ENCODE peak calls at places on chromosome 15, in six cellular contexts. D is psoas muscle, B is A549, X is ovary, M is spleen, L is bronchial epithelial cell. G is an unnamed sample.

GRCh38 chr15:92920595-92921169 is 20.6 kb downstream of the CHD2 start:
- DNase-seq in L (peak), B (no peak), D (no peak), M (no peak), X (no peak), G (no peak)

GRCh38 chr15:74631935-74632560 is 16.4 kb downstream of the CLK3 start:
- DNase-seq in X (peak), B (peak), L (peak), M (peak), D (peak), G (peak)

GRCh38 chr15:88995449-88995848 is 82.3 kb upstream of the MFGE8 start:
- DNase-seq in D (no peak), M (no peak), B (no peak), X (no peak), L (no peak), G (no peak)

GRCh38 chr15:68739390-68740075 is 81.2 kb downstream of the ANP32A start:
- DNase-seq in X (no peak), M (no peak), B (no peak), L (no peak), D (no peak), G (no peak)

GRCh38 chr15:25233766-25234350 is 205.0 kb downstream of the UBE3A start:
- DNase-seq in X (no peak), D (no peak), B (no peak), M (no peak), L (no peak), G (no peak)

GRCh38 chr15:85563328-85563727 is 182.9 kb downstream of the AKAP13 start:
- DNase-seq in B (no peak), M (no peak), L (no peak), D (no peak), X (no peak), G (no peak)

GRCh38 chr15:76994496-76994895 is 430 bp upstream of the PSTPIP1 start:
- DNase-seq in D (no peak), M (no peak), X (peak), B (no peak), L (no peak), G (no peak)

GRCh38 chr15:43204016-43204901 is 16.6 kb downstream of the EPB42 start:
- DNase-seq in B (peak), L (peak), D (peak), X (no peak), M (no peak), G (no peak)

GRCh38 chr15:39455502-39455991 is 125.3 kb upstream of the THBS1 start:
- DNase-seq in D (no peak), B (no peak), L (peak), M (no peak), X (no peak), G (no peak)

GRCh38 chr15:69499521-69500201 is 47.0 kb downstream of the RPLP1 start:
- DNase-seq in X (no peak), B (no peak), M (no peak), D (peak), L (no peak), G (no peak)

GRCh38 chr15:75864213-75865059 is 21.2 kb downstream of the UBE2Q2 start:
- DNase-seq in X (no peak), L (no peak), M (no peak), D (no peak), B (no peak), G (no peak)

GRCh38 chr15:82909080-82909815 is 43.3 kb downstream of the HOMER2 start:
- DNase-seq in L (no peak), B (no peak), D (no peak), M (no peak), X (no peak), G (no peak)

GRCh38 chr15:89043031-89044002 is 44.9 kb upstream of the ABHD2 start:
- DNase-seq in L (no peak), D (no peak), M (no peak), B (no peak), X (no peak), G (peak)

GRCh38 chr15:48641416-48641815 is 4.1 kb downstream of the FBN1 start:
- DNase-seq in M (no peak), L (peak), X (no peak), B (no peak), D (no peak), G (no peak)

GRCh38 chr15:77083381-77084160 is 12.7 kb upstream of the TSPAN3 start:
- DNase-seq in B (peak), L (peak), D (peak), M (peak), X (peak), G (peak)

GRCh38 chr15:75059607-75060006 is 36.2 kb downstream of the PPCDC start:
- DNase-seq in M (no peak), L (no peak), D (no peak), B (no peak), X (peak), G (peak)

GRCh38 chr15:75153084-75153483 is 48.6 kb upstream of the C15orf39 start:
- DNase-seq in M (no peak), B (peak), X (no peak), D (no peak), L (peak), G (no peak)

GRCh38 chr15:70788114-70789049 is 25.0 kb upstream of the UACA start:
- DNase-seq in X (no peak), L (no peak), B (peak), M (no peak), D (no peak), G (no peak)

GRCh38 chr15:69979783-69980182 is 117.9 kb downstream of the TLE3 start:
- DNase-seq in L (no peak), D (no peak), M (peak), B (no peak), X (no peak), G (no peak)

GRCh38 chr15:63832620-63833245 is 1.0 kb downstream of the HERC1 start:
- DNase-seq in L (no peak), M (no peak), D (no peak), X (no peak), B (no peak), G (no peak)

GRCh38 chr15:25693321-25694237 is 169.5 kb downstream of the ATP10A start:
- DNase-seq in B (no peak), L (no peak), D (no peak), M (peak), X (no peak), G (no peak)

GRCh38 chr15:81108427-81108826 is 25.6 kb upstream of the CFAP161 start:
- DNase-seq in M (no peak), L (no peak), D (no peak), B (no peak), X (no peak), G (no peak)

GRCh38 chr15:58066042-58066867 is 744 bp upstream of the ALDH1A2 start:
- DNase-seq in D (peak), L (no peak), X (peak), M (peak), B (peak), G (peak)

GRCh38 chr15:66995257-66995656 is 70.1 kb upstream of the SMAD3 start:
- DNase-seq in B (no peak), L (peak), D (no peak), X (no peak), M (no peak), G (no peak)

GRCh38 chr15:73951591-73951990 is 25.3 kb downstream of the LOXL1 start:
- DNase-seq in D (no peak), X (no peak), L (no peak), M (peak), B (no peak), G (no peak)

GRCh38 chr15:85582719-85583089 is 202.3 kb downstream of the AKAP13 start:
- DNase-seq in D (peak), L (no peak), M (peak), B (no peak), X (peak), G (no peak)

GRCh38 chr15:38202356-38202755 is 50.3 kb upstream of the SPRED1 start:
- DNase-seq in B (no peak), L (no peak), M (no peak), X (no peak), D (no peak), G (no peak)

GRCh38 chr15:66276546-66276945 is 16.8 kb upstream of the DIS3L start:
- DNase-seq in X (no peak), D (no peak), L (no peak), M (no peak), B (no peak), G (no peak)

GRCh38 chr15:100346866-100347512 is 5.2 kb upstream of the ADAMTS17 start:
- DNase-seq in X (no peak), D (no peak), L (no peak), B (no peak), M (no peak), G (no peak)

GRCh38 chr15:47186071-47186470 is 531.2 kb upstream of the SEMA6D start:
- DNase-seq in L (no peak), X (no peak), B (no peak), M (no peak), D (no peak), G (no peak)

GRCh38 chr15:92151741-92152140 is 241.9 kb upstream of the ST8SIA2 start:
- DNase-seq in D (no peak), B (no peak), X (no peak), M (no peak), L (no peak), G (no peak)

DNA sequence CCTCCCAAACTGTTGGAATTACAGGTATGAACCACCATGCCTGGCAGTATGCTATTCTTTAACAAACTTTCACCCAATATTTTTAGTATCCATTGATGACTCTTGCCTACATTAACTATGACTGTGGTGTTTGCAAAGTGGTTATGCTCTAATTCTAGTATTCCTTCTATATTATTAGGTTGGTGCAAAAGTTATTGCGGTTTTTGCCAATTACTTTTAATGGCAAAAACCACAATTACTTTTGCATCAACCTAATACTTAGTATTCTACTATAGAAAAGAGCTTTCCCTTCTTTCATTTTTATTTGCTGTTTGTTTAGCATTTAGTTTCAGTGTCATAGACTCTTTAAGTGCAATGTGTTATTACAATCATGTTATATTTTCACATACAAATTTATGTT is 760.6 kb downstream of the NR2F2 start:
- DNase-seq in L (no peak), M (no peak), B (no peak), X (no peak), D (no peak), G (no peak)
- TF ChIP-seq CTCF in L (no peak), M (no peak), B (no peak), X (no peak), D (no peak), G (no peak)

GRCh38 chr15:41104234-41104633 is 11.8 kb downstream of the INO80 start:
- DNase-seq in D (no peak), M (no peak), L (peak), X (no peak), B (no peak), G (no peak)
- H3K4me3 ChIP-seq in D (no peak), M (no peak), L (no peak), X (no peak), B (no peak), G (no peak)

GRCh38 chr15:51935466-51936118 is 36.0 kb downstream of the LEO1 start:
- DNase-seq in L (no peak), X (no peak), B (no peak), D (no peak), M (no peak), G (no peak)

GRCh38 chr15:51931638-51932037 is 39.9 kb downstream of the LEO1 start:
- DNase-seq in B (no peak), X (no peak), D (no peak), L (peak), M (no peak), G (no peak)

GRCh38 chr15:51939216-51939615 is 32.4 kb downstream of the LEO1 start:
- DNase-seq in M (no peak), X (no peak), L (no peak), D (no peak), B (no peak), G (no peak)

GRCh38 chr15:51938286-51938685 is 33.3 kb downstream of the LEO1 start:
- DNase-seq in L (peak), B (no peak), X (no peak), M (no peak), D (no peak), G (no peak)

GRCh38 chr15:51936119-51936478 is 35.5 kb downstream of the LEO1 start:
- DNase-seq in B (no peak), M (no peak), D (no peak), X (no peak), L (no peak), G (no peak)
- TF ChIP-seq CTCF in B (peak), M (no peak), D (no peak), X (no peak), L (no peak), G (no peak)

GRCh38 chr15:99123706-99124451 is 19.0 kb downstream of the SYNM start:
- DNase-seq in D (peak), B (peak), L (peak), M (no peak), X (peak), G (peak)
- H3K4me3 ChIP-seq in D (peak), B (peak), L (no peak), M (peak), X (peak), G (peak)

DNA sequence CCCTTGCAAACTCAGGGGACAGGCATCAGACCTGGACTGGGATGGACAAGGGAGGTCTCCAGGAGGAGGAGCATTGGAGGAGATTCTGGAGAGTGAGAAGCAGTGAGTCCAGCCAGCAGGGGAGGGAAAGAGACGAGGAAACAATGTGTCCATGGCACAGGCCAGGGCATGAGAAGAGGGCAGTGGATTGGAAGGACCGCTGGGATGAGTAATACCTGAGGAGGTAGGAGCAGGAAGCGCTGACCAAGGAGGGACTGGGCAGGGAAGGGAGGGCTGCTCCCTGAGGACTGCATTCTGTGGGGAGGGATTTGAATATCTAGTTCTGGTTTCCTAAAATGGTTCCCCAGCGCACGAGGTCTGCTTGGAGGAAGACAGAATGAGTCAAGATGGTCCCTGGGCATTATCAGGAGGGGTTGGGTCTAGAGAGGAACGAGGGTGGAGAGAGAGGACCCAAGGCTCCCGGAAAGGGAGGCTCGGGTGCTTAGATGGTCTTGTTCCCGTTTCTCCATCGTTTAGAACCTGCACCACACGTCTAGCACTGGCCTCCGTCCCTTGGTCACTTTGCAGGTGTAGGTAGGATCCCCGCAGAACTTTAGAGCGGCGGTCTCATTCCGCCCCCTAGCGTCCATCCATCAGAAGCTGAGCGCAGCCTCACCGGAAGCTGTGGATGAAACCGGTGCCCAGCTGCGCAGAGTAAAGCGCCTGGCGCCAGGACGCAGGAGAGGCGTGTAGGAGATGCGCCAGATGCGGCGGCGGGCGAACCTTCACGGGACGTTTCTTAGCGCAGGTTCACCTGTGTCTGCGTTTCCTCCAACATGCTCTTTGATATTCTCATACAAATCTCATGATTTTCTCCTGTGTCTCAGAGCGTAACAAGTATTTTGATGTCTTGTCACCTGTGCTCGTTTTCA is 190.7 kb upstream of the NDN start:
- DNase-seq in D (peak), B (peak), L (no peak), M (no peak), X (peak), G (no peak)
- TF ChIP-seq CTCF in D (peak), B (peak), L (peak), M (peak), X (peak), G (peak)

GRCh38 chr15:41121951-41122350 is 5.9 kb upstream of the INO80 start:
- DNase-seq in B (no peak), L (no peak), X (no peak), M (no peak), D (no peak), G (no peak)

GRCh38 chr15:41115652-41116115 is 396 bp downstream of the INO80 start:
- DNase-seq in L (no peak), D (peak), X (peak), B (peak), M (peak), G (peak)

GRCh38 chr15:41115088-41115651 is 910 bp downstream of the INO80 start:
- DNase-seq in D (no peak), B (no peak), M (no peak), L (peak), X (no peak), G (no peak)

GRCh38 chr15:41116116-41116871 is at the start of gene INO80:
- DNase-seq in D (peak), L (peak), B (peak), M (peak), X (peak), G (peak)

GRCh38 chr15:41116872-41117242 is 777 bp upstream of the INO80 start:
- DNase-seq in L (no peak), B (no peak), M (no peak), D (no peak), X (no peak), G (no peak)
- H3K4me3 ChIP-seq in L (peak), B (peak), M (peak), D (peak), X (peak), G (peak)

GRCh38 chr15:90698629-90699028 is 18.5 kb upstream of the BLM start:
- DNase-seq in B (no peak), X (no peak), L (no peak), M (no peak), D (no peak), G (peak)

GRCh38 chr15:90705212-90705611 is 11.9 kb upstream of the BLM start:
- DNase-seq in X (no peak), D (no peak), M (no peak), B (no peak), L (no peak), G (no peak)

GRCh38 chr15:90701048-90701447 is 16.1 kb upstream of the BLM start:
- DNase-seq in X (no peak), D (no peak), M (no peak), L (no peak), B (no peak), G (no peak)

GRCh38 chr15:90703455-90703854 is 13.7 kb upstream of the BLM start:
- DNase-seq in L (no peak), M (no peak), D (no peak), X (no peak), B (no peak), G (no peak)

GRCh38 chr15:90701880-90702630 is 15.1 kb upstream of the BLM start:
- DNase-seq in M (no peak), L (no peak), B (no peak), X (no peak), D (no peak), G (no peak)
- TF ChIP-seq CTCF in M (no peak), L (no peak), B (no peak), X (no peak), D (no peak), G (no peak)

G was measured in coronary artery.